ENCODE peak calls at places on chromosomes 2 and 18, in nine cellular contexts. J is cardiac muscle cell, E is HCT116, K is GM23248, M is left ventricle myocardium inferior, Q is hepatocyte, A is PC-9, P is PC-3, O is body of pancreas. T is an unnamed sample.

GRCh38 chr2:156338578-156338977 is 6.1 kb upstream of the NR4A2 start:
- DNase-seq in J (no peak), E (no peak), K (no peak), M (no peak), Q (no peak), A (no peak), P (no peak), O (no peak), T (no peak)

GRCh38 chr2:45962522-45962921 is 311.0 kb downstream of the PRKCE start:
- DNase-seq in J (no peak), E (peak; percentile 68), K (peak; percentile 95), M (peak; percentile 72), Q (peak; percentile 60), A (no peak), P (peak; percentile 90), O (peak; percentile 66), T (no peak)

GRCh38 chr2:38633895-38634294 is 31.2 kb upstream of the HNRNPLL start:
- DNase-seq in J (no peak), E (no peak), K (no peak), M (no peak), Q (no peak), A (no peak), P (no peak), O (no peak), T (no peak)

GRCh38 chr2:85308951-85309555 is 18.7 kb downstream of the TGOLN2 start:
- DNase-seq in J (no peak), E (no peak), K (peak; percentile 69), M (peak; percentile 53), Q (no peak), A (no peak), P (peak; percentile 34), O (no peak), T (peak; percentile 91)

GRCh38 chr2:28403388-28403956 is 10.8 kb downstream of the FOSL2 start:
- DNase-seq in J (no peak), E (no peak), K (no peak), M (no peak), Q (no peak), A (no peak), P (peak; percentile 17), O (no peak), T (no peak)

GRCh38 chr18:46916551-46917107 is 678 bp downstream of the PIAS2 start:
- DNase-seq in J (no peak), E (no peak), K (peak; percentile 61), M (no peak), Q (no peak), A (no peak), P (no peak), O (no peak), T (no peak)

GRCh38 chr2:189933911-189934399 is 128.6 kb downstream of the MSTN start:
- DNase-seq in J (no peak), E (no peak), K (peak; percentile 88), M (no peak), Q (no peak), A (peak; percentile 64), P (peak; percentile 80), O (no peak), T (peak; percentile 23)

GRCh38 chr2:159249955-159250723 is 36.4 kb downstream of the WDSUB1 start:
- DNase-seq in J (no peak), E (peak; percentile 84), K (peak; percentile 93), M (no peak), Q (peak; percentile 47), A (peak; percentile 67), P (peak; percentile 96), O (peak; percentile 30), T (peak; percentile 90)

GRCh38 chr2:150486539-150487484 is 655 bp downstream of the RND3 start:
- DNase-seq in J (peak; percentile 57), E (no peak), K (peak; percentile 69), M (no peak), Q (peak; percentile 51), A (no peak), P (peak; percentile 36), O (peak; percentile 34), T (no peak)
- H3K4me3 ChIP-seq in J (peak overlapping the region; percentile 64), E (peak overlapping the region; percentile 87), K (peak overlapping the region; percentile 92), M (peak overlapping the region; percentile 84), Q (peak overlapping the region; percentile 86), A (peak overlapping the region; percentile 93), P (peak overlapping the region; percentile 90), O (peak overlapping the region; percentile 20), T (peak overlapping the region; percentile 91)

GRCh38 chr2:44799105-44799504 is 142.4 kb upstream of the SIX3 start:
- DNase-seq in J (no peak), E (no peak), K (no peak), M (no peak), Q (no peak), A (no peak), P (no peak), O (no peak), T (no peak)
- H3K27me3 ChIP-seq in J (peaks cover 83% of the 10 kb centered on the region), E (peaks cover 5% of the 10 kb centered on the region), K (peaks cover 81% of the 10 kb centered on the region), M (peaks cover 93% of the 10 kb centered on the region), Q (peaks cover 83% of the 10 kb centered on the region), A (no peaks in the 10 kb centered on the region), P (peaks cover 53% of the 10 kb centered on the region), O (no peaks in the 10 kb centered on the region), T (peaks cover 51% of the 10 kb centered on the region)

DNA sequence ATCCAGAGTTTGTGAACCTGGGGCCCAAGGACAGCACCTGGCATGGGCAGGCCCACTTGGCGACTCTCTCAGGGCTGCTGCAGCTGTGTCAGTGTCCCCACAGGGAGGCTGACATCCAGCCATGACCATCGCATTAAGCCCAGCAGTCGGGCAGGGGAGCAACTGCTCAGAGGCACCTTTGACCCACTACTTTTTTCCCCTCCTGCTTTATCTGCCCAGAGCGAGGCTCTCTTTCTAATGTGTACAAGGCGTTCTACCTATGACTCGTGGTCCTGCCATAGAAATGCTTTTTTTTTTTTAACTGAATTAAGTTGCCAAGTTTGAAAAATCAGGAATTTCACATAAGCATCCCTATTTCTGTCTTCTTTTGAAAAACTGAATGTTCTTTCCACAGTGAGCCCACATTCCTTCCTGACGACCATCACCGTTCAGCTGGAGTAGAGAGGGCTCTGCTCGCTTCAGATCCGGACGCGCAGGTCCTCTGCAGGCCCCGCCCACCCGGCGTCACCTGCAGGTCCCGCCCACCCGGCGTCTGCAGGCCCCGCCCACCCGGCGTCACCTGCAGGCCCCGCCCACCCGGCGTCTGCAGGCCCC is 403 bp upstream of the CLUL1 start:
- DNase-seq in J (peak; percentile 72), E (peak; percentile 47), K (peak; percentile 35), M (no peak), Q (peak; percentile 86), A (no peak), P (peak; percentile 61), O (peak; percentile 56), T (no peak)
- H3K4me3 ChIP-seq in J (no peak overlapping the region), E (peak overlapping the region; percentile 18), K (no peak overlapping the region), M (no peak overlapping the region), Q (peak overlapping the region; percentile 3), A (peak overlapping the region; percentile 54), P (peak overlapping the region; percentile 47), O (no peak overlapping the region), T (peak overlapping the region; percentile 15)

GRCh38 chr2:206442516-206442853 is 847 bp upstream of the ADAM23 start:
- DNase-seq in J (no peak), E (no peak), K (no peak), M (no peak), Q (no peak), A (no peak), P (no peak), O (no peak), T (no peak)

GRCh38 chr2:206443735-206444527 is 599 bp downstream of the ADAM23 start:
- DNase-seq in J (peak; percentile 81), E (no peak), K (peak; percentile 78), M (peak; percentile 18), Q (peak; percentile 70), A (no peak), P (peak; percentile 10), O (no peak), T (no peak)

GRCh38 chr2:206445948-206446347 is 2.6 kb downstream of the ADAM23 start:
- DNase-seq in J (no peak), E (no peak), K (no peak), M (no peak), Q (no peak), A (no peak), P (no peak), O (no peak), T (no peak)

GRCh38 chr2:206438196-206438727 is 5.1 kb upstream of the ADAM23 start:
- DNase-seq in J (no peak), E (no peak), K (no peak), M (no peak), Q (no peak), A (no peak), P (no peak), O (no peak), T (no peak)

GRCh38 chr2:206442854-206443734 is at the start of gene ADAM23:
- DNase-seq in J (peak; percentile 74), E (no peak), K (peak; percentile 84), M (peak; percentile 54), Q (peak; percentile 76), A (no peak), P (peak; percentile 12), O (no peak), T (no peak)
- H3K27me3 ChIP-seq in J (peaks cover 37% of the 10 kb centered on the region), E (no peaks in the 10 kb centered on the region), K (peaks cover 10% of the 10 kb centered on the region), M (peaks cover 51% of the 10 kb centered on the region), Q (peaks cover 68% of the 10 kb centered on the region), A (no peaks in the 10 kb centered on the region), P (peaks cover 73% of the 10 kb centered on the region), O (no peaks in the 10 kb centered on the region), T (peaks cover 32% of the 10 kb centered on the region)

GRCh38 chr2:176161041-176161785 is 4.1 kb downstream of the HOXD3 start:
- DNase-seq in J (no peak), E (no peak), K (no peak), M (no peak), Q (no peak), A (no peak), P (no peak), O (no peak), T (no peak)
- H3K4me3 ChIP-seq in J (no peak overlapping the region), E (no peak overlapping the region), K (peak overlapping the region; percentile 62), M (no peak overlapping the region), Q (no peak overlapping the region), A (no peak overlapping the region), P (no peak overlapping the region), O (no peak overlapping the region), T (peak overlapping the region; percentile 43)

GRCh38 chr2:1807167-1807566 is 62.9 kb upstream of the PXDN start:
- DNase-seq in J (no peak), E (no peak), K (no peak), M (no peak), Q (no peak), A (no peak), P (no peak), O (no peak), T (no peak)

GRCh38 chr2:1808921-1809551 is 64.7 kb upstream of the PXDN start:
- DNase-seq in J (no peak), E (no peak), K (peak; percentile 16), M (no peak), Q (no peak), A (no peak), P (no peak), O (no peak), T (no peak)

GRCh38 chr2:1804865-1805264 is 60.5 kb upstream of the PXDN start:
- DNase-seq in J (no peak), E (no peak), K (no peak), M (no peak), Q (no peak), A (no peak), P (no peak), O (no peak), T (no peak)

GRCh38 chr2:1804251-1804855 is 60.0 kb upstream of the PXDN start:
- DNase-seq in J (no peak), E (no peak), K (no peak), M (no peak), Q (no peak), A (no peak), P (no peak), O (no peak), T (no peak)

GRCh38 chr2:1806254-1806653 is 61.9 kb upstream of the PXDN start:
- DNase-seq in J (no peak), E (no peak), K (no peak), M (no peak), Q (no peak), A (no peak), P (no peak), O (no peak), T (no peak)
- H3K27me3 ChIP-seq in J (peaks cover 20% of the 10 kb centered on the region), E (peaks cover 14% of the 10 kb centered on the region), K (peaks cover 10% of the 10 kb centered on the region), M (peaks cover 17% of the 10 kb centered on the region), Q (no peaks in the 10 kb centered on the region), A (peaks cover 99% of the 10 kb centered on the region), P (peaks cover 63% of the 10 kb centered on the region), O (no peaks in the 10 kb centered on the region), T (peaks cover 2% of the 10 kb centered on the region)

T was measured in kidney epithelial cell.